ENCODE peak calls at places on chromosomes 5 and 9, in nine cellular contexts. One of them, this sample, is unnamed.

GRCh38 chr5:44885903-44886302 is 77.2 kb downstream of the MRPS30 start:
- DNase-seq in NB4: peak
- DNase-seq in kidney epithelial cell: peak
- DNase-seq in left kidney: no peak
- DNase-seq in A549: no peak
- DNase-seq in psoas muscle: no peak
- DNase-seq in GM04503: no peak
- DNase-seq in activated effector memory CD4-positive, alpha-beta T cell treated with anti-CD3 and anti-CD28 coated beads, Interleukin-2, amount 50 U/mL, for 16 hours: no peak
- DNase-seq in heart right ventricle: no peak
- DNase-seq in this sample: no peak

GRCh38 chr9:134167530-134167931 is 3.2 kb upstream of the RNU6ATAC start:
- DNase-seq in NB4: no peak
- DNase-seq in kidney epithelial cell: no peak
- DNase-seq in left kidney: no peak
- DNase-seq in A549: no peak
- DNase-seq in psoas muscle: no peak
- DNase-seq in GM04503: peak
- DNase-seq in activated effector memory CD4-positive, alpha-beta T cell treated with anti-CD3 and anti-CD28 coated beads, Interleukin-2, amount 50 U/mL, for 16 hours: no peak
- DNase-seq in heart right ventricle: no peak
- DNase-seq in this sample: no peak

GRCh38 chr9:88322906-88323566 is 65.2 kb upstream of the SPIN1 start:
- DNase-seq in NB4: peak
- DNase-seq in kidney epithelial cell: peak
- DNase-seq in left kidney: no peak
- DNase-seq in A549: no peak
- DNase-seq in psoas muscle: no peak
- DNase-seq in GM04503: peak
- DNase-seq in activated effector memory CD4-positive, alpha-beta T cell treated with anti-CD3 and anti-CD28 coated beads, Interleukin-2, amount 50 U/mL, for 16 hours: peak
- DNase-seq in heart right ventricle: peak
- DNase-seq in this sample: peak

GRCh38 chr9:101639301-101639700 is 44.5 kb upstream of the PPP3R2 start:
- DNase-seq in NB4: no peak
- DNase-seq in kidney epithelial cell: no peak
- DNase-seq in left kidney: no peak
- DNase-seq in A549: no peak
- DNase-seq in psoas muscle: no peak
- DNase-seq in GM04503: no peak
- DNase-seq in activated effector memory CD4-positive, alpha-beta T cell treated with anti-CD3 and anti-CD28 coated beads, Interleukin-2, amount 50 U/mL, for 16 hours: no peak
- DNase-seq in heart right ventricle: no peak
- DNase-seq in this sample: no peak

GRCh38 chr5:174271316-174271715 is 225.8 kb downstream of the NSG2 start:
- DNase-seq in NB4: no peak
- DNase-seq in kidney epithelial cell: no peak
- DNase-seq in left kidney: no peak
- DNase-seq in A549: no peak
- DNase-seq in psoas muscle: no peak
- DNase-seq in GM04503: no peak
- DNase-seq in activated effector memory CD4-positive, alpha-beta T cell treated with anti-CD3 and anti-CD28 coated beads, Interleukin-2, amount 50 U/mL, for 16 hours: no peak
- DNase-seq in heart right ventricle: no peak
- DNase-seq in this sample: no peak

GRCh38 chr9:122360891-122361290 is 9.9 kb upstream of the PTGS1 start:
- DNase-seq in NB4: no peak
- DNase-seq in kidney epithelial cell: no peak
- DNase-seq in left kidney: no peak
- DNase-seq in A549: no peak
- DNase-seq in psoas muscle: no peak
- DNase-seq in GM04503: no peak
- DNase-seq in activated effector memory CD4-positive, alpha-beta T cell treated with anti-CD3 and anti-CD28 coated beads, Interleukin-2, amount 50 U/mL, for 16 hours: no peak
- DNase-seq in heart right ventricle: no peak
- DNase-seq in this sample: no peak

GRCh38 chr5:14818931-14819790 is 52.4 kb downstream of the ANKH start:
- DNase-seq in NB4: no peak
- DNase-seq in kidney epithelial cell: no peak
- DNase-seq in left kidney: no peak
- DNase-seq in A549: no peak
- DNase-seq in psoas muscle: no peak
- DNase-seq in GM04503: no peak
- DNase-seq in activated effector memory CD4-positive, alpha-beta T cell treated with anti-CD3 and anti-CD28 coated beads, Interleukin-2, amount 50 U/mL, for 16 hours: no peak
- DNase-seq in heart right ventricle: no peak
- DNase-seq in this sample: no peak

GRCh38 chr9:76109953-76110352 is 219.5 kb downstream of the PCSK5 start:
- DNase-seq in NB4: no peak
- DNase-seq in kidney epithelial cell: no peak
- DNase-seq in left kidney: peak
- DNase-seq in A549: no peak
- DNase-seq in psoas muscle: no peak
- DNase-seq in GM04503: no peak
- DNase-seq in activated effector memory CD4-positive, alpha-beta T cell treated with anti-CD3 and anti-CD28 coated beads, Interleukin-2, amount 50 U/mL, for 16 hours: no peak
- DNase-seq in heart right ventricle: no peak
- DNase-seq in this sample: no peak

GRCh38 chr9:29685531-29685930 is 2112.2 kb upstream of the C9orf72 start:
- DNase-seq in NB4: no peak
- DNase-seq in kidney epithelial cell: no peak
- DNase-seq in left kidney: no peak
- DNase-seq in A549: no peak
- DNase-seq in psoas muscle: no peak
- DNase-seq in GM04503: no peak
- DNase-seq in activated effector memory CD4-positive, alpha-beta T cell treated with anti-CD3 and anti-CD28 coated beads, Interleukin-2, amount 50 U/mL, for 16 hours: no peak
- DNase-seq in heart right ventricle: no peak
- DNase-seq in this sample: no peak

GRCh38 chr5:132419517-132420468 is 50.3 kb downstream of the SLC22A5 start:
- DNase-seq in NB4: peak
- DNase-seq in kidney epithelial cell: no peak
- DNase-seq in left kidney: peak
- DNase-seq in A549: peak
- DNase-seq in psoas muscle: peak
- DNase-seq in GM04503: no peak
- DNase-seq in activated effector memory CD4-positive, alpha-beta T cell treated with anti-CD3 and anti-CD28 coated beads, Interleukin-2, amount 50 U/mL, for 16 hours: peak
- DNase-seq in heart right ventricle: peak
- DNase-seq in this sample: no peak

This sample was measured in HL-60.